ENCODE peak calls at places on chromosomes 12 and 14, in seven cellular contexts. One of them, this sample, is unnamed. For H3K4me1, the result is how much of the 10 kb centered on the place peaks cover.

GRCh38 chr14:88765130-88765529 is 27.6 kb downstream of the EML5 start:
- DNase-seq in pancreas: no peak
- DNase-seq in adrenal gland: no peak
- DNase-seq in MM.1S: no peak
- DNase-seq in suprapubic skin: no peak
- DNase-seq in H1: no peak
- DNase-seq in A549: peak
- DNase-seq in this sample: no peak

GRCh38 chr12:127660961-127661360 is 606.0 kb upstream of the TMEM132C start:
- DNase-seq in MM.1S: no peak
- DNase-seq in A549: no peak
- DNase-seq in suprapubic skin: no peak
- DNase-seq in pancreas: no peak
- DNase-seq in H1: no peak
- DNase-seq in adrenal gland: no peak
- DNase-seq in this sample: no peak

GRCh38 chr12:88951177-88951576 is 370.9 kb upstream of the KITLG start:
- DNase-seq in H1: no peak
- DNase-seq in adrenal gland: no peak
- DNase-seq in MM.1S: no peak
- DNase-seq in pancreas: no peak
- DNase-seq in A549: no peak
- DNase-seq in suprapubic skin: no peak
- DNase-seq in this sample: no peak

GRCh38 chr14:83559721-83560120 is 1970.2 kb upstream of the FLRT2 start:
- DNase-seq in suprapubic skin: no peak
- DNase-seq in pancreas: no peak
- DNase-seq in A549: no peak
- DNase-seq in MM.1S: no peak
- DNase-seq in adrenal gland: no peak
- DNase-seq in H1: no peak
- DNase-seq in this sample: no peak

GRCh38 chr14:69045857-69046351 is 66.8 kb upstream of the ACTN1 start:
- DNase-seq in MM.1S: no peak
- DNase-seq in H1: no peak
- DNase-seq in pancreas: no peak
- DNase-seq in A549: no peak
- DNase-seq in adrenal gland: no peak
- DNase-seq in suprapubic skin: no peak
- DNase-seq in this sample: peak

GRCh38 chr14:79570648-79571047 is 640.7 kb downstream of the DIO2 start:
- DNase-seq in pancreas: no peak
- DNase-seq in A549: no peak
- DNase-seq in MM.1S: no peak
- DNase-seq in adrenal gland: no peak
- DNase-seq in H1: no peak
- DNase-seq in suprapubic skin: no peak
- DNase-seq in this sample: no peak

GRCh38 chr14:22008766-22009165 is 335.1 kb upstream of the OR4E1 start:
- DNase-seq in H1: no peak
- DNase-seq in A549: no peak
- DNase-seq in adrenal gland: no peak
- DNase-seq in suprapubic skin: no peak
- DNase-seq in pancreas: no peak
- DNase-seq in MM.1S: no peak
- DNase-seq in this sample: no peak

GRCh38 chr14:75044760-75045159 is 6.5 kb downstream of the MLH3 start:
- DNase-seq in pancreas: no peak
- DNase-seq in H1: no peak
- DNase-seq in MM.1S: no peak
- DNase-seq in adrenal gland: no peak
- DNase-seq in A549: no peak
- DNase-seq in suprapubic skin: no peak
- DNase-seq in this sample: no peak

GRCh38 chr12:125140918-125141573 is 75.8 kb downstream of the AACS start:
- DNase-seq in adrenal gland: no peak
- DNase-seq in suprapubic skin: no peak
- DNase-seq in pancreas: no peak
- DNase-seq in H1: no peak
- DNase-seq in A549: peak
- DNase-seq in MM.1S: no peak
- DNase-seq in this sample: no peak

GRCh38 chr12:12474931-12475485 is 87.7 kb downstream of the DUSP16 start:
- DNase-seq in adrenal gland: no peak
- DNase-seq in H1: peak
- DNase-seq in A549: no peak
- DNase-seq in pancreas: no peak
- DNase-seq in suprapubic skin: no peak
- DNase-seq in MM.1S: no peak
- DNase-seq in this sample: no peak

GRCh38 chr12:91172051-91172450 is 10.6 kb downstream of the DCN start:
- DNase-seq in suprapubic skin: no peak
- DNase-seq in pancreas: no peak
- DNase-seq in adrenal gland: no peak
- DNase-seq in A549: no peak
- DNase-seq in MM.1S: no peak
- DNase-seq in H1: no peak
- DNase-seq in this sample: no peak

GRCh38 chr12:10501031-10501430 is 4.7 kb upstream of the EIF2S3B start:
- DNase-seq in pancreas: no peak
- DNase-seq in suprapubic skin: no peak
- DNase-seq in H1: no peak
- DNase-seq in adrenal gland: no peak
- DNase-seq in MM.1S: no peak
- DNase-seq in A549: peak
- DNase-seq in this sample: no peak

GRCh38 chr12:27297576-27297975 is 35.1 kb upstream of the BMAL2 start:
- DNase-seq in adrenal gland: no peak
- DNase-seq in pancreas: no peak
- DNase-seq in H1: no peak
- DNase-seq in A549: no peak
- DNase-seq in MM.1S: no peak
- DNase-seq in suprapubic skin: no peak
- DNase-seq in this sample: no peak

GRCh38 chr14:90491868-90492560 is 95.2 kb downstream of the CALM1 start:
- DNase-seq in suprapubic skin: no peak
- DNase-seq in pancreas: no peak
- DNase-seq in adrenal gland: peak
- DNase-seq in MM.1S: no peak
- DNase-seq in A549: no peak
- DNase-seq in H1: no peak
- DNase-seq in this sample: no peak

GRCh38 chr12:107207931-107208515 is 114.7 kb upstream of the CRY1 start:
- DNase-seq in suprapubic skin: no peak
- DNase-seq in A549: no peak
- DNase-seq in adrenal gland: no peak
- DNase-seq in H1: no peak
- DNase-seq in MM.1S: no peak
- DNase-seq in pancreas: no peak
- DNase-seq in this sample: no peak

GRCh38 chr14:54275997-54276396 is 120.8 kb upstream of the CDKN3 start:
- DNase-seq in MM.1S: no peak
- DNase-seq in adrenal gland: no peak
- DNase-seq in A549: no peak
- DNase-seq in H1: no peak
- DNase-seq in suprapubic skin: no peak
- DNase-seq in pancreas: no peak
- DNase-seq in this sample: no peak

GRCh38 chr14:89899917-89900680 is 54.4 kb downstream of the EFCAB11 start:
- DNase-seq in adrenal gland: no peak
- DNase-seq in MM.1S: peak
- DNase-seq in suprapubic skin: no peak
- DNase-seq in H1: no peak
- DNase-seq in A549: no peak
- DNase-seq in pancreas: no peak
- DNase-seq in this sample: no peak

GRCh38 chr14:94341654-94342333 is 18.7 kb upstream of the SERPINA6 start:
- DNase-seq in pancreas: no peak
- DNase-seq in adrenal gland: no peak
- DNase-seq in MM.1S: no peak
- DNase-seq in suprapubic skin: no peak
- DNase-seq in H1: no peak
- DNase-seq in A549: no peak
- DNase-seq in this sample: no peak

GRCh38 chr14:63465347-63465746 is 77.8 kb downstream of the PPP2R5E start:
- DNase-seq in suprapubic skin: no peak
- DNase-seq in pancreas: no peak
- DNase-seq in H1: no peak
- DNase-seq in A549: no peak
- DNase-seq in MM.1S: no peak
- DNase-seq in adrenal gland: no peak
- DNase-seq in this sample: no peak

GRCh38 chr14:98458702-98459101 is 813.3 kb downstream of the BCL11B start:
- DNase-seq in pancreas: no peak
- DNase-seq in adrenal gland: no peak
- DNase-seq in suprapubic skin: no peak
- DNase-seq in MM.1S: no peak
- DNase-seq in A549: no peak
- DNase-seq in H1: no peak
- DNase-seq in this sample: no peak

GRCh38 chr12:46263140-46264017 is 5.5 kb downstream of the SLC38A1 start:
- DNase-seq in pancreas: no peak
- DNase-seq in adrenal gland: no peak
- DNase-seq in MM.1S: no peak
- DNase-seq in H1: no peak
- DNase-seq in A549: no peak
- DNase-seq in suprapubic skin: no peak
- DNase-seq in this sample: no peak
- H3K4me1 ChIP-seq in pancreas: under half
- H3K4me1 ChIP-seq in adrenal gland: under half
- H3K4me1 ChIP-seq in MM.1S: under half
- H3K4me1 ChIP-seq in H1: under half
- H3K4me1 ChIP-seq in A549: half or more
- H3K4me1 ChIP-seq in suprapubic skin: half or more
- H3K4me1 ChIP-seq in this sample: under half

DNA sequence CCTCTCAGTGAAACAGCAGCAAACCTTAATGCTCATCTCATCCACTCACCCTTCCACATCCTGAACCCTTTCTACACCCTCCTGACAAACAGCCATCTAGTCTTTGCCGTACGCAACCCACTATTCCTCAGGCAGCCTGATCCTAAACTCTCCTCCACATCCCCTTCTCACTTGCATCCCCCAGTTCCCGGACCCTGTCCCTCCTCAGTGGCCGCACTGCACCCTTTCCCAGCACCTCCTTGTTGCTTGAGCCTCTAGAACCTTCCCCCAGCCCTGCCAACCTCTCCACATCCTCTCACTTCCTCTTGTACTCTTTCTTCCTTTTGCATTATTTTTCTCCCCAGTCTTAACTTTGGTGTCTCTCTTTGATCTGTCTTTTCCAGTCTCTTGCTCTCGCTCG is 42.9 kb downstream of the IQSEC3 start:
- DNase-seq in suprapubic skin: no peak
- DNase-seq in H1: no peak
- DNase-seq in pancreas: no peak
- DNase-seq in A549: no peak
- DNase-seq in adrenal gland: no peak
- DNase-seq in MM.1S: no peak
- DNase-seq in this sample: no peak
- TF ChIP-seq CTCF in suprapubic skin: no peak
- TF ChIP-seq CTCF in H1: no peak
- TF ChIP-seq CTCF in pancreas: no peak
- TF ChIP-seq CTCF in A549: no peak
- TF ChIP-seq CTCF in adrenal gland: no peak
- TF ChIP-seq CTCF in MM.1S: no peak
- TF ChIP-seq CTCF in this sample: no peak

DNA sequence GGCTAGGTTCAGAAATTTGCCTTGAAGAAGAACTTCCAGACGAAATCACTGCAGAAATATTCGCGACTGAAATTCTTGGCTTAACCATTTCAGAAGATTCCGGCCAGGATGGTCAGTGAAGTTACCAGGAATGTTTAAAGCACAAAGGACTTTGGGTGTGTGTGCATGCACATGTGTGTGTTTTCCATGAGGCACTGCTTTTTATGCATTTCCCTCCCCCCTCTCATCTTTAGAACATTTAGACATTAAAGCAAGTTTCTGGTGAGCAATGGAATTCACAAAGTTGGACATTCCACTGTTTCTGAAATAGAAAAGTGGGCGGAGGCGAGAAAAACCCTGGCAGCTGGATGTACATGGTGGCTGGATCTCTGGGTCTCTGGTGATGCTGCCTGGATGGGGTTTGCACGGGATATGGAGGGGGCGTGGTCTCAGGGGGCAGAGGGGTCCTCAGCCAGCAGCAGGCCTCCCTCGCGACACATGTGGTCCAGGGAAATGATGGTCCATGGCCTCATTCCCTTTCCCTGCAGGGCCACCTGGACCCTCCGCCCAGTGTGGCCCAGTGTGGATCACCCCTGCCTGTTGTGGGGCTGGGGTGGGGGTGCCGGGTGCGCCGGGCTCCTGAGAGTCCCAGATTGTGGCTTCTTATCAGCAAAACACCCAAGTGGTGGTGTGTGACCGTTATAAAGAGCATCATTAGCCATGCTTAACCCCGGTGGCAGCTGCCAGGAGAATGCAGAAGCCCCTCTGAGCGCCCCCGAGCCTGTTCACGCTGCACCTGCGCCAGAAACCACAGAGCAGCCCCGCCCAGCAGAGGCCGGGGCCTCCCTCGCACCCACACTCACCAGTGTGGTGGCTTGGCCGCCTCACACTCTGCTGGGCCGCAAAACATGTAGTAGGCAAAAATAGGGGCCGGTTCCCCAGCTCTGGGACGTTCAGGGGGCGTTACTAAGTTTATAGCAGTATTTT is 17.8 kb upstream of the BCL7A start:
- DNase-seq in MM.1S: no peak
- DNase-seq in adrenal gland: no peak
- DNase-seq in A549: no peak
- DNase-seq in H1: no peak
- DNase-seq in pancreas: no peak
- DNase-seq in suprapubic skin: no peak
- DNase-seq in this sample: no peak
- H3K4me1 ChIP-seq in MM.1S: under half
- H3K4me1 ChIP-seq in adrenal gland: under half
- H3K4me1 ChIP-seq in A549: under half
- H3K4me1 ChIP-seq in H1: under half
- H3K4me1 ChIP-seq in pancreas: under half
- H3K4me1 ChIP-seq in suprapubic skin: under half
- H3K4me1 ChIP-seq in this sample: under half

DNA sequence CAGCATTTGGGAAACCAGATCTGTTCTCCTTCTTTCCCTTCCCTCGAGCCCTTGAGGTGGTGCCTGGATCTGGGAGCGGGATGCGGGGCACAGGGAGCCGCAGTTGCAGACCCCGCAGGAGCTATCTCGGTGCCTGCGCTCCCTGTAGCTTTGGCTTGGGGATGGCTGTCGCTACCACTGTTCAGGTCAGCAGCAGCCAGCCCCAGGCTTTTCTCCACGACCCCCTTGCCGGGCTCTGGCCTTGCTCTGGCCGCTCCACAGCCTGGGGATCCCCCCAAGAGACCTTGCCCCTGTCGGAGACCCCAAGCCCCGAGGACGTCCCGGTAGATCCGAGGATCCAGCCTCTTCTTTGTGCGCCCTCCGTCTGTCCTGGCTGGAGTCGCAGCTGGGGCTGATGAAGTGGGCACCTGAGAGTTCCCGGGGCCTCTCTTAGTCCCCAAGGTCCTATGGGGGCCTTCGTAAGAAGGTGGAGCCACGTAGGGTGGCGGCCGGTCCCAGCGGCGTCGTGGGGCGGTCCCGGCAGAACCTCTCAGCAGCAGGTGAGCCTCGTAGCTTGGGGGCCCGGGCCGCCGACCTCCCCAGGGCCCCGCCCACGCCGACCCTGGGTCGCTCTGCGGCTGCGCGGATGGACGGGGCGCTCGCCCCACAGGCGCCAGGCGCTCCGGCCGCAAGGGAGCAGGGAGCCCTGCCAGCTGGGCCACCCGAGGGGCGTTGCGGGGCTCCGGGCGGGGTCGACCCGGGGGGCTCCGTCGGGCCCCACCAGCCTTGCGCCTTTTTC is 1.3 kb downstream of the DDN start:
- DNase-seq in A549: peak
- DNase-seq in H1: peak
- DNase-seq in pancreas: no peak
- DNase-seq in suprapubic skin: no peak
- DNase-seq in MM.1S: peak
- DNase-seq in adrenal gland: no peak
- DNase-seq in this sample: no peak
- TF ChIP-seq CTCF in A549: no peak
- TF ChIP-seq CTCF in H1: no peak
- TF ChIP-seq CTCF in pancreas: no peak
- TF ChIP-seq CTCF in suprapubic skin: no peak
- TF ChIP-seq CTCF in MM.1S: no peak
- TF ChIP-seq CTCF in adrenal gland: no peak
- TF ChIP-seq CTCF in this sample: no peak